ENCODE peak calls at places on chromosomes 13 and 19, in five cellular contexts. B is T-helper 2 cell, S is uterus, H is hypothalamus, J is neural progenitor cell. V is an unnamed sample.

GRCh38 chr19:3950871-3951861 is 18.3 kb downstream of the NMRK2 start:
- DNase-seq in B (no peak), S (no peak), H (no peak), J (no peak), V (peak)

GRCh38 chr13:73721571-73721970 is 412.6 kb downstream of the KLF12 start:
- DNase-seq in B (no peak), S (no peak), H (no peak), J (no peak), V (no peak)

GRCh38 chr19:42468273-42468796 is 25.6 kb upstream of the CXCL17 start:
- DNase-seq in B (no peak), S (no peak), H (no peak), J (no peak), V (no peak)

GRCh38 chr13:83498486-83499190 is 383.6 kb downstream of the SLITRK1 start:
- DNase-seq in B (no peak), S (no peak), H (no peak), J (no peak), V (no peak)

GRCh38 chr19:40815223-40815622 is 16.2 kb downstream of the EGLN2 start:
- DNase-seq in B (no peak), S (peak), H (no peak), J (peak), V (no peak)

GRCh38 chr13:101489635-101490034 is 37.2 kb downstream of the ITGBL1 start:
- DNase-seq in B (no peak), S (no peak), H (no peak), J (no peak), V (no peak)

GRCh38 chr19:31781542-31781941 is 432.3 kb upstream of the TSHZ3 start:
- DNase-seq in B (no peak), S (no peak), H (no peak), J (no peak), V (no peak)

GRCh38 chr13:39847336-39847735 is 191.9 kb downstream of the COG6 start:
- DNase-seq in B (no peak), S (no peak), H (no peak), J (no peak), V (no peak)

GRCh38 chr19:18373892-18374629 is 11.9 kb upstream of the GDF15 start:
- DNase-seq in B (peak), S (peak), H (peak), J (peak), V (peak)

GRCh38 chr13:59957438-59957837 is 206.3 kb downstream of the DIAPH3 start:
- DNase-seq in B (no peak), S (no peak), H (no peak), J (no peak), V (no peak)

GRCh38 chr19:21141787-21142464 is at the start of gene ZNF431:
- DNase-seq in B (peak), S (peak), H (peak), J (peak), V (peak)

GRCh38 chr19:54552913-54553310 is 20.7 kb upstream of the LILRA2 start:
- DNase-seq in B (no peak), S (no peak), H (no peak), J (no peak), V (no peak)

GRCh38 chr13:30022796-30023195 is 172.4 kb upstream of the UBL3 start:
- DNase-seq in B (no peak), S (no peak), H (no peak), J (no peak), V (no peak)

GRCh38 chr19:17948474-17948966 is 15.7 kb downstream of the CCDC124 start:
- DNase-seq in B (no peak), S (peak), H (no peak), J (no peak), V (no peak)

GRCh38 chr19:41616785-41617621 is 9.9 kb downstream of the CEACAM4 start:
- DNase-seq in B (no peak), S (no peak), H (no peak), J (peak), V (no peak)

GRCh38 chr19:1266116-1266817 is 2.9 kb upstream of the CIRBP start:
- DNase-seq in B (peak), S (peak), H (peak), J (peak), V (peak)

GRCh38 chr13:36712785-36713184 is 39.0 kb downstream of the SERTM1 start:
- DNase-seq in B (no peak), S (peak), H (no peak), J (no peak), V (no peak)

GRCh38 chr13:108558489-108558888 is 70.9 kb upstream of the MYO16 start:
- DNase-seq in B (no peak), S (no peak), H (no peak), J (no peak), V (no peak)

GRCh38 chr13:108360139-108360538 is 90.6 kb downstream of the TNFSF13B start:
- DNase-seq in B (no peak), S (no peak), H (no peak), J (no peak), V (no peak)

GRCh38 chr19:6734096-6734696 is 3.2 kb downstream of the GPR108 start:
- DNase-seq in B (no peak), S (no peak), H (no peak), J (no peak), V (no peak)

GRCh38 chr13:33213024-33213795 is 72.3 kb downstream of the STARD13 start:
- DNase-seq in B (no peak), S (no peak), H (no peak), J (peak), V (no peak)

GRCh38 chr19:38838208-38838985 is 6.8 kb upstream of the ECH1 start:
- DNase-seq in B (no peak), S (no peak), H (no peak), J (no peak), V (no peak)

GRCh38 chr19:53463263-53463662 is 4.3 kb upstream of the ZNF813 start:
- DNase-seq in B (no peak), S (peak), H (peak), J (peak), V (peak)

GRCh38 chr19:372306-372890 is 27.8 kb upstream of the MIER2 start:
- DNase-seq in B (no peak), S (no peak), H (no peak), J (no peak), V (peak)